ENCODE peak calls at places on chromosomes 6 and 20, in nine cellular contexts. O is nephron progenitor cell; X is NCI-H187; K is CD8-positive, alpha-beta T cell; G is GM04504; T is A172; C is AG08395; S is NCI-H748 treated with DMSO at 0.1 percent for 48 hours; N is activated T-cell treated with anti-CD3 and anti-CD28 coated beads, Interleukin-2, amount 50 U/mL, for 4 hours. B is an unnamed sample.

GRCh38 chr6:6711832-6712231 is 123.3 kb downstream of the LY86 start:
- DNase-seq in O (no peak), X (no peak), K (no peak), G (no peak), T (no peak), C (no peak), S (no peak), N (no peak), B (no peak)

GRCh38 chr20:46683939-46684750 is 5.1 kb downstream of the TP53RK start:
- DNase-seq in O (peak; percentile 67), X (no peak), K (no peak), G (peak; percentile 44), T (no peak), C (peak; percentile 78), S (peak; percentile 64), N (no peak), B (no peak)

GRCh38 chr6:26330835-26331808 is 33.9 kb upstream of the BTN3A2 start:
- DNase-seq in O (no peak), X (no peak), K (no peak), G (no peak), T (peak; percentile 71), C (no peak), S (peak; percentile 83), N (peak; percentile 46), B (peak; percentile 39)

GRCh38 chr6:160755168-160755567 is 53.1 kb downstream of the PLG start:
- DNase-seq in O (no peak), X (no peak), K (no peak), G (no peak), T (no peak), C (no peak), S (no peak), N (no peak), B (no peak)

GRCh38 chr20:59933296-59933848 is at the start of gene SYCP2:
- DNase-seq in O (peak; percentile 9), X (no peak), K (peak; percentile 39), G (no peak), T (no peak), C (peak; percentile 77), S (no peak), N (peak; percentile 55), B (peak; percentile 62)

GRCh38 chr20:35359335-35359997 is 52.3 kb downstream of the UQCC1 start:
- DNase-seq in O (no peak), X (no peak), K (no peak), G (no peak), T (no peak), C (no peak), S (no peak), N (no peak), B (peak; percentile 66)

GRCh38 chr6:149289192-149289741 is 28.2 kb upstream of the TAB2 start:
- DNase-seq in O (no peak), X (no peak), K (no peak), G (no peak), T (no peak), C (no peak), S (no peak), N (no peak), B (no peak)

GRCh38 chr6:27096834-27097511 is 150.5 kb upstream of the PRSS16 start:
- DNase-seq in O (peak; percentile 36), X (no peak), K (no peak), G (peak; percentile 24), T (peak; percentile 74), C (peak; percentile 40), S (no peak), N (no peak), B (peak; percentile 69)

GRCh38 chr20:63679799-63680305 is 16.6 kb upstream of the TNFRSF6B start:
- DNase-seq in O (no peak), X (no peak), K (no peak), G (no peak), T (no peak), C (no peak), S (no peak), N (no peak), B (no peak)

B was measured in MG63.